ENCODE peak calls at places on chromosomes 12 and 14, in five cellular contexts. One of them, this sample, is unnamed.

GRCh38 chr14:76236172-76237130 is 84.7 kb downstream of the GPATCH2L start:
- DNase-seq in fibroblast of the aortic adventitia: peak; percentile 5
- DNase-seq in ovary: no peak
- DNase-seq in tibial nerve: no peak
- DNase-seq in neural progenitor cell: no peak
- DNase-seq in this sample: no peak

GRCh38 chr14:60240139-60240856 is 8.7 kb upstream of the PPM1A start:
- DNase-seq in tibial nerve: no peak
- DNase-seq in fibroblast of the aortic adventitia: no peak
- DNase-seq in ovary: no peak
- DNase-seq in neural progenitor cell: no peak
- DNase-seq in this sample: no peak

GRCh38 chr14:105180598-105181528 is at the start of gene NUDT14:
- DNase-seq in neural progenitor cell: peak; percentile 80
- DNase-seq in fibroblast of the aortic adventitia: peak; percentile 27
- DNase-seq in tibial nerve: no peak
- DNase-seq in ovary: peak; percentile 70
- DNase-seq in this sample: peak; percentile 83

GRCh38 chr14:99034711-99035171 is 237.3 kb downstream of the BCL11B start:
- DNase-seq in ovary: no peak
- DNase-seq in tibial nerve: no peak
- DNase-seq in neural progenitor cell: no peak
- DNase-seq in fibroblast of the aortic adventitia: no peak
- DNase-seq in this sample: no peak

GRCh38 chr12:102885043-102885932 is 31.8 kb downstream of the PAH start:
- DNase-seq in ovary: no peak
- DNase-seq in tibial nerve: no peak
- DNase-seq in fibroblast of the aortic adventitia: no peak
- DNase-seq in neural progenitor cell: peak; percentile 78
- DNase-seq in this sample: no peak

GRCh38 chr12:121295123-121295745 is 1.3 kb downstream of the CAMKK2 start:
- DNase-seq in fibroblast of the aortic adventitia: no peak
- DNase-seq in neural progenitor cell: peak; percentile 59
- DNase-seq in ovary: no peak
- DNase-seq in tibial nerve: no peak
- DNase-seq in this sample: peak; percentile 20

GRCh38 chr14:33957299-33957698 is 6.4 kb upstream of the EGLN3 start:
- DNase-seq in tibial nerve: no peak
- DNase-seq in neural progenitor cell: no peak
- DNase-seq in ovary: no peak
- DNase-seq in fibroblast of the aortic adventitia: no peak
- DNase-seq in this sample: no peak

GRCh38 chr12:122995503-122996187 is 15.2 kb downstream of the ARL6IP4 start:
- DNase-seq in fibroblast of the aortic adventitia: no peak
- DNase-seq in neural progenitor cell: no peak
- DNase-seq in ovary: no peak
- DNase-seq in tibial nerve: no peak
- DNase-seq in this sample: no peak

GRCh38 chr14:64337901-64338615 is 43.9 kb upstream of the ESR2 start:
- DNase-seq in neural progenitor cell: peak; percentile 91
- DNase-seq in tibial nerve: no peak
- DNase-seq in fibroblast of the aortic adventitia: peak; percentile 42
- DNase-seq in ovary: no peak
- DNase-seq in this sample: peak; percentile 65

GRCh38 chr14:103402700-103403099 is 17.5 kb downstream of the MARK3 start:
- DNase-seq in ovary: no peak
- DNase-seq in fibroblast of the aortic adventitia: peak; percentile 47
- DNase-seq in tibial nerve: no peak
- DNase-seq in neural progenitor cell: no peak
- DNase-seq in this sample: peak; percentile 47

GRCh38 chr12:171743-172705 is 41.9 kb downstream of the SLC6A12 start:
- DNase-seq in tibial nerve: no peak
- DNase-seq in ovary: no peak
- DNase-seq in neural progenitor cell: no peak
- DNase-seq in fibroblast of the aortic adventitia: no peak
- DNase-seq in this sample: no peak

GRCh38 chr14:104219731-104220224 is 81.4 kb downstream of the KIF26A start:
- DNase-seq in neural progenitor cell: no peak
- DNase-seq in ovary: peak; percentile 10
- DNase-seq in fibroblast of the aortic adventitia: no peak
- DNase-seq in tibial nerve: no peak
- DNase-seq in this sample: no peak

GRCh38 chr12:92191061-92191460 is 45.4 kb upstream of the BTG1 start:
- DNase-seq in neural progenitor cell: no peak
- DNase-seq in ovary: no peak
- DNase-seq in tibial nerve: no peak
- DNase-seq in fibroblast of the aortic adventitia: peak; percentile 21
- DNase-seq in this sample: no peak

GRCh38 chr12:55708695-55709233 is 1.1 kb upstream of the ITGA7 start:
- DNase-seq in fibroblast of the aortic adventitia: no peak
- DNase-seq in ovary: no peak
- DNase-seq in tibial nerve: no peak
- DNase-seq in neural progenitor cell: no peak
- DNase-seq in this sample: no peak

GRCh38 chr14:50319293-50319692 is 7.2 kb downstream of the DMAC2L start:
- DNase-seq in fibroblast of the aortic adventitia: no peak
- DNase-seq in tibial nerve: no peak
- DNase-seq in neural progenitor cell: no peak
- DNase-seq in ovary: no peak
- DNase-seq in this sample: peak; percentile 73

GRCh38 chr12:3038166-3038565 is 39.0 kb upstream of the TSPAN9 start:
- DNase-seq in fibroblast of the aortic adventitia: no peak
- DNase-seq in neural progenitor cell: no peak
- DNase-seq in ovary: no peak
- DNase-seq in tibial nerve: no peak
- DNase-seq in this sample: no peak

GRCh38 chr12:93918262-93918661 is 230.1 kb upstream of the PLXNC1 start:
- DNase-seq in neural progenitor cell: no peak
- DNase-seq in fibroblast of the aortic adventitia: peak; percentile 95
- DNase-seq in tibial nerve: no peak
- DNase-seq in ovary: no peak
- DNase-seq in this sample: no peak

GRCh38 chr14:61322799-61323290 is 1.5 kb downstream of the PRKCH start:
- DNase-seq in tibial nerve: no peak
- DNase-seq in fibroblast of the aortic adventitia: no peak
- DNase-seq in ovary: no peak
- DNase-seq in neural progenitor cell: no peak
- DNase-seq in this sample: peak; percentile 97

GRCh38 chr12:71587012-71587411 is 76.6 kb downstream of the ZFC3H1 start:
- DNase-seq in ovary: no peak
- DNase-seq in fibroblast of the aortic adventitia: no peak
- DNase-seq in tibial nerve: no peak
- DNase-seq in neural progenitor cell: no peak
- DNase-seq in this sample: no peak

GRCh38 chr12:95790912-95791849 is 617 bp upstream of the NTN4 start:
- DNase-seq in neural progenitor cell: peak; percentile 57
- DNase-seq in tibial nerve: no peak
- DNase-seq in ovary: peak; percentile 63
- DNase-seq in fibroblast of the aortic adventitia: peak; percentile 31
- DNase-seq in this sample: peak; percentile 45

GRCh38 chr14:74595006-74595735 is 16.9 kb downstream of the LTBP2 start:
- DNase-seq in tibial nerve: no peak
- DNase-seq in neural progenitor cell: no peak
- DNase-seq in ovary: peak; percentile 83
- DNase-seq in fibroblast of the aortic adventitia: peak; percentile 90
- DNase-seq in this sample: no peak

GRCh38 chr12:50166776-50167025 is 468 bp downstream of the CERS5 start:
- DNase-seq in tibial nerve: no peak
- DNase-seq in fibroblast of the aortic adventitia: no peak
- DNase-seq in neural progenitor cell: no peak
- DNase-seq in ovary: peak; percentile 56
- DNase-seq in this sample: no peak

GRCh38 chr14:93085916-93086315 is 29.8 kb downstream of the ITPK1 start:
- DNase-seq in neural progenitor cell: peak; percentile 85
- DNase-seq in ovary: no peak
- DNase-seq in tibial nerve: no peak
- DNase-seq in fibroblast of the aortic adventitia: no peak
- DNase-seq in this sample: peak; percentile 87

GRCh38 chr12:130764475-130765185 is 48.5 kb upstream of the RIMBP2 start:
- DNase-seq in ovary: no peak
- DNase-seq in neural progenitor cell: no peak
- DNase-seq in tibial nerve: no peak
- DNase-seq in fibroblast of the aortic adventitia: peak; percentile 30
- DNase-seq in this sample: peak; percentile 51

GRCh38 chr14:63174760-63175191 is 29.5 kb upstream of the RHOJ start:
- DNase-seq in ovary: no peak
- DNase-seq in tibial nerve: no peak
- DNase-seq in fibroblast of the aortic adventitia: peak; percentile 96
- DNase-seq in neural progenitor cell: peak; percentile 75
- DNase-seq in this sample: peak; percentile 76

GRCh38 chr12:116806845-116807440 is 68.8 kb downstream of the RNFT2 start:
- DNase-seq in ovary: no peak
- DNase-seq in tibial nerve: no peak
- DNase-seq in neural progenitor cell: no peak
- DNase-seq in fibroblast of the aortic adventitia: no peak
- DNase-seq in this sample: no peak

GRCh38 chr12:124769166-124769530 is 94.5 kb downstream of the SCARB1 start:
- DNase-seq in tibial nerve: no peak
- DNase-seq in fibroblast of the aortic adventitia: peak; percentile 68
- DNase-seq in ovary: no peak
- DNase-seq in neural progenitor cell: no peak
- DNase-seq in this sample: peak; percentile 63

GRCh38 chr12:90984114-90984513 is 20.7 kb downstream of the EPYC start:
- DNase-seq in fibroblast of the aortic adventitia: no peak
- DNase-seq in tibial nerve: no peak
- DNase-seq in ovary: no peak
- DNase-seq in neural progenitor cell: peak; percentile 23
- DNase-seq in this sample: no peak

GRCh38 chr12:2319747-2320146 is 267.0 kb downstream of the CACNA1C start:
- DNase-seq in tibial nerve: no peak
- DNase-seq in ovary: no peak
- DNase-seq in fibroblast of the aortic adventitia: peak; percentile 65
- DNase-seq in neural progenitor cell: no peak
- DNase-seq in this sample: no peak

GRCh38 chr12:76820888-76821482 is 57.1 kb downstream of the ZDHHC17 start:
- DNase-seq in neural progenitor cell: peak; percentile 69
- DNase-seq in tibial nerve: no peak
- DNase-seq in fibroblast of the aortic adventitia: peak; percentile 52
- DNase-seq in ovary: no peak
- DNase-seq in this sample: peak; percentile 55

GRCh38 chr12:6701078-6701768 is 608 bp upstream of the PIANP start:
- DNase-seq in tibial nerve: no peak
- DNase-seq in neural progenitor cell: no peak
- DNase-seq in ovary: no peak
- DNase-seq in fibroblast of the aortic adventitia: no peak
- DNase-seq in this sample: no peak
- H3K4me3 ChIP-seq in tibial nerve: no peak overlapping the region
- H3K4me3 ChIP-seq in neural progenitor cell: peak overlapping the region; percentile 96
- H3K4me3 ChIP-seq in ovary: peak overlapping the region; percentile 62
- H3K4me3 ChIP-seq in fibroblast of the aortic adventitia: peak overlapping the region; percentile 67
- H3K4me3 ChIP-seq in this sample: peak overlapping the region; percentile 37

DNA sequence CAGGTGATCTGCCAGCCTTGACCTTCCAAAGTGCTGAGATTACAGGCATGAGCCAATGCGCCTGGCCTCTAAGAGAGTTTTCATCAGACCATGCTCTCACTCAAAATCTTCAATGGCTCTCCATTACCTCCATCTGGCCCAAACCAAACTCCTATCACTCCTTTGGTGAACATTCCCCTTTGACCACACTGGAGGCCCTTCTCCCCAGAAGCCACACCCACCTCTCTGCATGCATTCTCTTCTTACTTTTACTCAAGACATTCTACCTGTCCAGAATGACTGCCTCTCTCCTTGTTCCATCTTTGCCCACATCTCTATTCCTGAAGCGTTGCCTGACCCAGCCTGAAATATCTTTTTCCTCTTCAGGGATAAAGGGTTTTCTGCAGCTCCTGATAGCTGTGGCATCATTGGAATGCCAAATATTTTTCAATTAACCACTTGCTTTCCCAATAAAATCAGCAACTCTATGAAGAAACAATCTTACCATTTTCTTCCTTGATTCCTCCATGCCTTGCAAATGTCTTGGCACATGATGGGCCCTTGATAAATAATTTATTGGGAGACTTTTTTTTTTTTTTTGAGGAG is 15.5 kb downstream of the PLEK2 start:
- DNase-seq in neural progenitor cell: no peak
- DNase-seq in ovary: no peak
- DNase-seq in fibroblast of the aortic adventitia: peak; percentile 54
- DNase-seq in tibial nerve: no peak
- DNase-seq in this sample: no peak
- TF ChIP-seq CTCF in neural progenitor cell: no peak
- TF ChIP-seq CTCF in ovary: no peak
- TF ChIP-seq CTCF in fibroblast of the aortic adventitia: no peak
- TF ChIP-seq CTCF in tibial nerve: no peak
- TF ChIP-seq CTCF in this sample: no peak

GRCh38 chr12:52569726-52570125 is 3.9 kb downstream of the KRT74 start:
- DNase-seq in ovary: no peak
- DNase-seq in neural progenitor cell: no peak
- DNase-seq in tibial nerve: no peak
- DNase-seq in fibroblast of the aortic adventitia: no peak
- DNase-seq in this sample: no peak
- H3K4me3 ChIP-seq in ovary: no peak overlapping the region
- H3K4me3 ChIP-seq in neural progenitor cell: no peak overlapping the region
- H3K4me3 ChIP-seq in tibial nerve: no peak overlapping the region
- H3K4me3 ChIP-seq in fibroblast of the aortic adventitia: no peak overlapping the region
- H3K4me3 ChIP-seq in this sample: no peak overlapping the region

GRCh38 chr14:96109956-96110355 is 70.8 kb downstream of the C14orf132 start:
- DNase-seq in tibial nerve: no peak
- DNase-seq in neural progenitor cell: no peak
- DNase-seq in ovary: no peak
- DNase-seq in fibroblast of the aortic adventitia: no peak
- DNase-seq in this sample: no peak

GRCh38 chr14:96106891-96107290 is 67.7 kb downstream of the C14orf132 start:
- DNase-seq in fibroblast of the aortic adventitia: no peak
- DNase-seq in neural progenitor cell: no peak
- DNase-seq in ovary: no peak
- DNase-seq in tibial nerve: no peak
- DNase-seq in this sample: no peak

GRCh38 chr14:96108911-96109310 is 69.7 kb downstream of the C14orf132 start:
- DNase-seq in neural progenitor cell: no peak
- DNase-seq in fibroblast of the aortic adventitia: no peak
- DNase-seq in tibial nerve: no peak
- DNase-seq in ovary: no peak
- DNase-seq in this sample: no peak

GRCh38 chr14:96105921-96106441 is 66.8 kb downstream of the C14orf132 start:
- DNase-seq in fibroblast of the aortic adventitia: peak; percentile 89
- DNase-seq in ovary: no peak
- DNase-seq in neural progenitor cell: no peak
- DNase-seq in tibial nerve: peak; percentile 48
- DNase-seq in this sample: peak; percentile 40

DNA sequence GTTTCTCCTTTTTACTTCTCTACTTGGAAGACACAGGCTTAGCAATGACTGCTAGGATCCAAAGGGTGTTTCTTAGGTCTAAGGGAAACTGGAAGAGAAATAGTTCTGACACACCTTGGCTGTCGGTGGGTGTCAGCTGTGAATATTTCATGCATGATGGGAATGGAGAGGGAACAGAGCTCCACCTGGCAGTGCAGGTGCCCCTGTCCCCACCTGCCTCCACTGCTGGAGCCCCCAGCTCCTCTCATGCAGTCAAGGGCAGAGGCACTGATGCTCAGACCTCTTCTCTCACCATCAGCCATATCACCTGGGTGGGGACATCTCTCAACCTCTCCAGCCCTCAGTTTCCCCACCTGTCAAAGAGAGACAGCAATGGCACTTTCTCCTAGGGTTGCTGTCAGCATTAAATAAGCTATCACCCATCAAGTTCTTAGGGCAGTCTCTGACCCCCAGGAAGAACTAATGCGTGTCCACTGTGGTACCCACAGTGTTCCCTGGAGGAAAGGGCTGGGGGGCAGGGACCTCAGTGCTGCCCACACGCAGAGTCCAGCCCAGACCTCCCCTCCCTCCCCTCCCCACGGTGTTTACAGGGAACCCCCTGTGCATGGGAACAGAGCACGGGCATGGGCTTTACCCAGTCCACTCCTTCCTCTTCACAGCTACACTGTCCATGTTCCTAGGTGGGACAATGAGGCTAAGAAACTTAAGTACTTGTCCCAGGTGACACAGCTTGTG is 69.1 kb downstream of the C14orf132 start:
- DNase-seq in ovary: no peak
- DNase-seq in neural progenitor cell: no peak
- DNase-seq in fibroblast of the aortic adventitia: no peak
- DNase-seq in tibial nerve: no peak
- DNase-seq in this sample: no peak
- TF ChIP-seq CTCF in ovary: no peak
- TF ChIP-seq CTCF in neural progenitor cell: no peak
- TF ChIP-seq CTCF in fibroblast of the aortic adventitia: no peak
- TF ChIP-seq CTCF in tibial nerve: no peak
- TF ChIP-seq CTCF in this sample: no peak

This sample was measured in epithelial cell of esophagus.